ENCODE peak calls at places on chromosomes 2 and 18, in seven cellular contexts. D is breast epithelium; F is cardiac muscle cell; J is upper lobe of right lung; P is tibial nerve; L is CD4-positive, CD25-positive, alpha-beta regulatory T cell; K is left lung. I is an unnamed sample.

GRCh38 chr18:49666045-49666444 is 104.2 kb downstream of the LIPG start:
- DNase-seq in D (no peak), P (no peak), K (no peak), L (no peak), F (peak; percentile 40), J (no peak), I (peak; percentile 53)

GRCh38 chr2:25368650-25369049 is 26.9 kb upstream of the DNMT3A start:
- DNase-seq in K (no peak), F (no peak), P (no peak), D (no peak), L (no peak), J (peak; percentile 31), I (peak; percentile 35)

GRCh38 chr2:157891630-157892016 is 15.5 kb upstream of the ACVR1 start:
- DNase-seq in J (no peak), F (no peak), K (no peak), D (no peak), L (no peak), P (no peak), I (no peak)

GRCh38 chr2:237452846-237453245 is 34.2 kb upstream of the MLPH start:
- DNase-seq in L (no peak), P (no peak), K (no peak), F (no peak), J (no peak), D (no peak), I (no peak)

GRCh38 chr2:182509-183122 is 81.2 kb downstream of the SH3YL1 start:
- DNase-seq in F (no peak), J (no peak), D (no peak), L (no peak), K (no peak), P (no peak), I (peak; percentile 4)

GRCh38 chr2:239380831-239381708 is 19.8 kb downstream of the HDAC4 start:
- DNase-seq in F (no peak), L (peak; percentile 56), J (peak; percentile 66), D (no peak), P (no peak), K (peak; percentile 56), I (no peak)

GRCh38 chr2:106197878-106198277 is 3.8 kb upstream of the UXS1 start:
- DNase-seq in F (peak; percentile 96), D (peak; percentile 26), K (no peak), J (no peak), L (no peak), P (peak; percentile 48), I (no peak)

GRCh38 chr2:47903781-47904447 is 2.4 kb downstream of the FBXO11 start:
- DNase-seq in L (no peak), J (no peak), P (no peak), K (no peak), F (no peak), D (no peak), I (no peak)

GRCh38 chr2:127935337-127935736 is 49.6 kb upstream of the AMMECR1L start:
- DNase-seq in F (no peak), L (no peak), P (no peak), J (no peak), D (no peak), K (no peak), I (no peak)

GRCh38 chr2:118604831-118605230 is 242.6 kb downstream of the EN1 start:
- DNase-seq in P (no peak), F (no peak), L (no peak), K (no peak), J (no peak), D (no peak), I (no peak)

GRCh38 chr2:30979822-30980245 is 158.4 kb downstream of the GALNT14 start:
- DNase-seq in F (peak; percentile 36), K (peak; percentile 46), L (no peak), P (no peak), J (no peak), D (peak; percentile 43), I (no peak)

GRCh38 chr2:30981101-30981500 is 157.1 kb downstream of the GALNT14 start:
- DNase-seq in L (no peak), P (no peak), K (no peak), J (no peak), F (no peak), D (no peak), I (no peak)

GRCh38 chr2:30981519-30981918 is 156.7 kb downstream of the GALNT14 start:
- DNase-seq in D (peak; percentile 20), L (no peak), P (no peak), K (no peak), J (no peak), F (no peak), I (no peak)

GRCh38 chr2:30978044-30978443 is 160.2 kb downstream of the GALNT14 start:
- DNase-seq in F (no peak), L (no peak), K (no peak), J (no peak), D (no peak), P (no peak), I (no peak)

GRCh38 chr2:30978854-30979253 is 159.4 kb downstream of the GALNT14 start:
- DNase-seq in L (no peak), J (no peak), F (no peak), P (no peak), D (no peak), K (no peak), I (no peak)
- H3K27me3 ChIP-seq in L (no peaks in the 10 kb centered on the region), J (no peaks in the 10 kb centered on the region), F (no peaks in the 10 kb centered on the region), P (no peaks in the 10 kb centered on the region), D (no peaks in the 10 kb centered on the region), K (no peaks in the 10 kb centered on the region), I (no peaks in the 10 kb centered on the region)

GRCh38 chr2:207166039-207166348 is 246 bp upstream of the KLF7 start:
- DNase-seq in P (peak; percentile 97), J (peak; percentile 99), D (peak; percentile 100), F (peak; percentile 100), K (peak; percentile 99), L (peak; percentile 93), I (peak; percentile 99)

GRCh38 chr2:207165121-207166038 is at the start of gene KLF7:
- DNase-seq in D (peak; percentile 44), J (peak; percentile 80), L (peak; percentile 31), F (peak; percentile 52), K (peak; percentile 67), P (no peak), I (peak; percentile 46)

GRCh38 chr2:207162319-207162718 is 3.4 kb downstream of the KLF7 start:
- DNase-seq in J (no peak), D (no peak), L (no peak), F (peak; percentile 39), K (no peak), P (no peak), I (no peak)

GRCh38 chr2:207163053-207163814 is 2.5 kb downstream of the KLF7 start:
- DNase-seq in J (no peak), L (no peak), F (peak; percentile 87), D (peak; percentile 77), K (no peak), P (peak; percentile 54), I (no peak)

GRCh38 chr2:207163815-207164747 is 1.7 kb downstream of the KLF7 start:
- DNase-seq in J (peak; percentile 74), F (peak; percentile 78), D (peak; percentile 64), K (peak; percentile 67), P (peak; percentile 62), L (no peak), I (peak; percentile 24)
- H3K27ac ChIP-seq in J (peak overlapping the region; percentile 100), F (peak overlapping the region; percentile 95), D (peak overlapping the region; percentile 100), K (peak overlapping the region; percentile 100), P (peak overlapping the region; percentile 85), L (peak overlapping the region; percentile 98), I (peak overlapping the region; percentile 1)

DNA sequence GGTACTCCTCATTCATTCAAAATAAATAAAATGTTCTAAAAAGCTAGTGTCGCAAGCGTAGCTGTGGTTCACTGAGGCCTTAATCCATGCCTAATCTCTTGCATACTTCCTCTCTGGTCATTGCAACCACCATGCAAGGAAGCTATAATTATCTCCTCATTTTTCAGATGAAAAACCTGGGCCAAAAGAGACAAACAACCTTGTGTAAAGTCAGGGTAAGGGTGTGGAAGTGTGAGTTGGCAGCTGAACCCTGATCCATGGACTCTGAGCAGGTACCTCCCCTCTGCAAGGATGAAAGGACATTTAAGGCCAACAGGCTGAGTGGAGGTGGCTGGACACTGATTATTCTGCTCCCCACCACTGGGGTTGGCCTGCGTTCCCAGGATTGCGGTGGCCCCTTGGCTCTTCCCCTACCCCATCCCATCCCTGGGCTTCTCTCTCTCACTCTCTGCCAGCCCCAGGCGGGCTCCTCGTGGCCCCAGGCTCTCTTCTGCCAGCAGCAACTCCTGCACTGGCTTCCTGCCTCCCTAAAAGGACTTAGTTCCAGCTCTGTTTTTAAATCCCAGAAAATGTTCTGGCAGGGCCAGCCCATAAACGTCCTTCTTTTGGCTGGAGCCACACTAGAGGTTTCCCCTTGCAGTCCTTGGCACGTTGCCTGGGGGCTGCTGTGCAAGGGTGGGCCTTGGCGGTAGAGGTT is 72.0 kb upstream of the AFF3 start:
- DNase-seq in P (no peak), K (no peak), L (no peak), D (no peak), J (no peak), F (peak; percentile 31), I (no peak)
- H3K27me3 ChIP-seq in P (no peaks in the 10 kb centered on the region), K (no peaks in the 10 kb centered on the region), L (no peaks in the 10 kb centered on the region), D (no peaks in the 10 kb centered on the region), J (no peaks in the 10 kb centered on the region), F (no peaks in the 10 kb centered on the region), I (peaks cover 12% of the 10 kb centered on the region)

DNA sequence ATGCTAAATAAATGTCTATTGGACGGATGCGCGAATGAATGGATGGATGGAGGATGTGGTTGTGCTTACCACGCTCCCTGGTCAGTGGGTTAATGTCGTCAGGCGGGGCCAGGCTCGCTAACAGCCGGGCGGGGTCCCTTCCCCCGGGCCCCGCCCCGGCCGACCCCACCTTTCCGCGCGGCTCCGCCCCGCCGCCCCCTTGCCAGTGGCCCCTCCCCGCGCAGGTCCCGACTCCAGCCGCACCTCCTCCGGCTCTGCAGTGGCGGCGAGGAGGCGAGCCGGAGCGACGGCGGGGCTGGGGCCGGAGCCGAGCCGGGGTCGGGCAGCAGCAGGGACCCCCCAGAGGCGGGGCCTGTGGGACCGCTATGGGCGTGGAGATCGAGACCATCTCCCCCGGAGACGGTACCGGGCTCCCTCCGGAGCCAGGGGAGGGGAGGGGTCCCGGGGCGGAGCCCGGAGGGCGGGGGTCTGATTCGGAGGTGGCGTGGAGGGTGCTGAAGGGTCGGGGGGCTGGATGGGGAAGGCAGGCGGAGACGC is at the start of gene FKBP1B:
- DNase-seq in F (peak; percentile 60), K (peak; percentile 68), L (peak; percentile 57), J (peak; percentile 84), P (peak; percentile 9), D (peak; percentile 22), I (peak; percentile 47)
- H3K27ac ChIP-seq in F (no peak within 1 kb of the TSS), K (peak within 1 kb of the TSS; percentile 33), L (no peak within 1 kb of the TSS), J (no peak within 1 kb of the TSS), P (peak within 1 kb of the TSS; percentile 37), D (peak within 1 kb of the TSS; percentile 58), I (no peak within 1 kb of the TSS)

GRCh38 chr2:176192351-176192750 is 3.9 kb downstream of the HOXD1 start:
- DNase-seq in L (no peak), J (no peak), D (no peak), K (no peak), P (no peak), F (no peak), I (no peak)
- H3K27me3 ChIP-seq in L (peaks cover 39% of the 10 kb centered on the region), J (peaks cover 57% of the 10 kb centered on the region), D (no peaks in the 10 kb centered on the region), K (peaks cover 99% of the 10 kb centered on the region), P (no peaks in the 10 kb centered on the region), F (peaks cover 100% of the 10 kb centered on the region), I (peaks cover 42% of the 10 kb centered on the region)